ENCODE peak calls at places on chromosome 4, in seven cellular contexts. O is lung, U is choroid plexus epithelial cell, I is epithelial cell of esophagus, W is adipocyte, L is testis, P is PC-3. B is an unnamed sample.

GRCh38 chr4:168632246-168632832 is 135.5 kb downstream of the PALLD start:
- DNase-seq in U (no peak), P (peak; percentile 43), I (no peak), L (no peak), O (no peak), W (peak; percentile 61), B (no peak)

GRCh38 chr4:56112377-56112776 is 163.6 kb downstream of the CEP135 start:
- DNase-seq in I (no peak), O (no peak), P (no peak), W (no peak), U (no peak), L (no peak), B (no peak)

GRCh38 chr4:188107931-188108843 is 1.2 kb downstream of the TRIML2 start:
- DNase-seq in I (peak; percentile 87), P (peak; percentile 21), W (peak; percentile 59), L (no peak), U (peak; percentile 12), O (no peak), B (no peak)

GRCh38 chr4:158811216-158811540 is 42.4 kb downstream of the FNIP2 start:
- DNase-seq in O (no peak), L (no peak), P (no peak), I (no peak), W (no peak), U (no peak), B (no peak)

GRCh38 chr4:163121689-163122088 is 45.0 kb downstream of the NAF1 start:
- DNase-seq in W (peak; percentile 40), P (no peak), O (no peak), I (peak; percentile 30), U (peak; percentile 62), L (no peak), B (peak; percentile 20)

GRCh38 chr4:148436512-148436911 is 5.7 kb downstream of the NR3C2 start:
- DNase-seq in W (no peak), I (no peak), U (no peak), P (no peak), L (no peak), O (no peak), B (no peak)

GRCh38 chr4:40240040-40240653 is 43.3 kb downstream of the RHOH start:
- DNase-seq in P (peak; percentile 29), L (no peak), I (no peak), U (no peak), W (no peak), O (no peak), B (no peak)

GRCh38 chr4:130608121-130608520 is 1512.2 kb downstream of the C4orf33 start:
- DNase-seq in O (no peak), U (no peak), I (no peak), W (no peak), L (no peak), P (no peak), B (no peak)

GRCh38 chr4:173883821-173884220 is 353.8 kb upstream of the HAND2 start:
- DNase-seq in O (no peak), I (no peak), U (no peak), W (peak; percentile 46), P (no peak), L (no peak), B (no peak)

GRCh38 chr4:989722-990471 is 3.1 kb downstream of the IDUA start:
- DNase-seq in U (no peak), W (no peak), L (no peak), O (no peak), P (no peak), I (no peak), B (no peak)

GRCh38 chr4:66929748-66930147 is 615.6 kb downstream of the CENPC start:
- DNase-seq in P (no peak), W (no peak), I (no peak), O (no peak), U (no peak), L (no peak), B (no peak)

GRCh38 chr4:156976147-156976546 is 4.5 kb upstream of the PDGFC start:
- DNase-seq in O (no peak), U (peak; percentile 93), P (peak; percentile 53), W (peak; percentile 79), I (peak; percentile 50), L (no peak), B (peak; percentile 86)

GRCh38 chr4:138522366-138522765 is 280.2 kb upstream of the SLC7A11 start:
- DNase-seq in P (peak; percentile 61), L (no peak), I (peak; percentile 58), O (no peak), U (peak; percentile 71), W (peak; percentile 50), B (peak; percentile 51)

GRCh38 chr4:40020221-40020620 is 36.4 kb upstream of the N4BP2 start:
- DNase-seq in P (no peak), U (no peak), I (no peak), W (no peak), O (no peak), L (no peak), B (no peak)

GRCh38 chr4:74096265-74096980 is 2.6 kb downstream of the CXCL2 start:
- DNase-seq in P (no peak), O (no peak), L (no peak), I (no peak), U (peak; percentile 54), W (no peak), B (peak; percentile 83)
- H3K4me3 ChIP-seq in P (no peak overlapping the region), O (no peak overlapping the region), L (no peak overlapping the region), I (no peak overlapping the region), U (no peak overlapping the region), W (no peak overlapping the region), B (peak overlapping the region; percentile 81)

GRCh38 chr4:133594246-133595207 is 445.4 kb downstream of the PCDH10 start:
- DNase-seq in O (no peak), L (no peak), U (peak; percentile 73), W (peak; percentile 89), I (peak; percentile 80), P (peak; percentile 7), B (peak; percentile 72)
- H3K4me3 ChIP-seq in O (no peak overlapping the region), L (no peak overlapping the region), U (no peak overlapping the region), W (no peak overlapping the region), I (no peak overlapping the region), P (no peak overlapping the region), B (no peak overlapping the region)

GRCh38 chr4:25654971-25655963 is at the start of gene SLC34A2:
- DNase-seq in U (no peak), I (peak; percentile 64), P (no peak), W (no peak), O (peak; percentile 87), L (peak; percentile 18), B (no peak)
- H3K4me3 ChIP-seq in U (no peak within 1 kb of the TSS), I (peak within 1 kb of the TSS; percentile 11), P (no peak within 1 kb of the TSS), W (no peak within 1 kb of the TSS), O (peak within 1 kb of the TSS; percentile 43), L (peak within 1 kb of the TSS; percentile 40), B (no peak within 1 kb of the TSS)

GRCh38 chr4:20253799-20254409 is 2.2 kb downstream of the SLIT2 start:
- DNase-seq in W (peak; percentile 66), U (peak; percentile 33), O (no peak), I (peak; percentile 15), L (peak; percentile 19), P (peak; percentile 27), B (peak; percentile 46)

GRCh38 chr4:20255251-20255586 is 3.5 kb downstream of the SLIT2 start:
- DNase-seq in U (no peak), O (no peak), P (no peak), L (no peak), W (no peak), I (no peak), B (no peak)

GRCh38 chr4:20255823-20256222 is 4.1 kb downstream of the SLIT2 start:
- DNase-seq in U (peak; percentile 26), L (no peak), I (no peak), O (no peak), W (peak; percentile 46), P (no peak), B (no peak)

GRCh38 chr4:20253272-20253798 is 1.6 kb downstream of the SLIT2 start:
- DNase-seq in P (no peak), O (no peak), W (no peak), L (peak; percentile 19), I (no peak), U (peak; percentile 29), B (no peak)

DNA sequence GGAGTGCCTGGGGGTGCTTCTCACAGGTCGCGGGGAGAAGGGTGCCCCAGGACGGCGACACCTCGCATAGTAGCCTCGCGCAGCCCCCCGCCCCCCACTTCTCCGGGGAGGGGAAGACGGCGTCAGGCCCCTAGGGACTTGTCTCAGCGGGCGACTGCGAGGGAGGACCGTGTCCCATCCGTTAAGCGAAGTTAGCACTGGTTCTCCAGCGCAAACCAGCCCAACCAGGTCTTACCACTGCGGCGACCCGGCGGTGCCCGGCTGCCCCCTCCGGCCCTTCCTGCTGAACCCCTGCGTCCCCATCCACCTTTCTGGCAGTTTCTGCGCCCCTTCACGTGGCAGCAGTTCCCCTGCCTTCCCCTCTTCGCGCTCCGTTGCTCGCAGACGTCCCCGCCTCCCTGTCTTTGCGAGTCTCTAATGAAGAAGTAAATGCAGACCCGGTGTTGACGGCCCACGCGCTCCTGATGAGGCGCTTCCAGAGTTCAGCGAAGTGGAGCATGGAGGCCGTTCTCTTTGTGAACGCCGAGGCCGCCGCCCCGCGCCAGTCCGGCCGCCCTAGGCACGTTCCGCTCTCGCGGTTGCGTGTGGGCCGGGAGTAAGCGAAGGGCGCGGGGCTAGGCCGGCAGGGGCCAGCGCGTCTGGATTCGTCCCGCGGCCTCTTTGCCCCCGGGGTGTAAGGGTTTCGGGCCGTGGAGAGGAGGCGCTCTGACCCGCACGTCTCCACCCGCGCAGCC is 3.0 kb downstream of the SLIT2 start:
- DNase-seq in I (peak; percentile 23), U (peak; percentile 53), L (peak; percentile 33), W (peak; percentile 76), P (no peak), O (no peak), B (peak; percentile 61)
- H3K4me3 ChIP-seq in I (peak overlapping the region; percentile 56), U (peak overlapping the region; percentile 73), L (peak overlapping the region; percentile 66), W (peak overlapping the region; percentile 90), P (peak overlapping the region; percentile 96), O (peak overlapping the region; percentile 48), B (peak overlapping the region; percentile 80)

DNA sequence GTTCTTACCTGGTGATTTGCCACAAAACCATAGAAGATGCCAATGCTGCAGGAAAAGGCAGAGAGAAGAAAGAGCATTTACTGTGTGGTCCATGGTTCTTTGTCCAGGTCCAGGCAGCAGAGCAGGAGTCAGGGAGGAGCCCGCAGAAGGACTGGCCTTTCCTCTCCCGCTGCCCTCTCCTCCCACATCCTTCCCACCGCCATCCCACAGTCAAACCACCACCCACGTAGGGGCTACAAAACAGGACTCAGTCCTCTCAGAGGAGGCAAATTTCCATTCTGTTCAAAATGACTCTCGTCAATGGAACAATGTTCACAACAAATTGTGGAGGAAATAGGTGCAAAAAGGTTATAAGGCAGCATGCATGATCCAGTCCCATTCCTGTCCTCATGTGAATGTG is 58.6 kb downstream of the PROM1 start:
- DNase-seq in U (no peak), P (no peak), L (no peak), O (no peak), W (no peak), I (no peak), B (no peak)
- H3K4me3 ChIP-seq in U (no peak overlapping the region), P (no peak overlapping the region), L (no peak overlapping the region), O (no peak overlapping the region), W (no peak overlapping the region), I (no peak overlapping the region), B (no peak overlapping the region)

GRCh38 chr4:165828928-165829327 is 44.1 kb upstream of the TLL1 start:
- DNase-seq in U (peak; percentile 12), O (no peak), L (no peak), P (no peak), W (no peak), I (peak; percentile 87), B (peak; percentile 11)
- H3K4me3 ChIP-seq in U (no peak overlapping the region), O (no peak overlapping the region), L (no peak overlapping the region), P (no peak overlapping the region), W (no peak overlapping the region), I (no peak overlapping the region), B (no peak overlapping the region)

DNA sequence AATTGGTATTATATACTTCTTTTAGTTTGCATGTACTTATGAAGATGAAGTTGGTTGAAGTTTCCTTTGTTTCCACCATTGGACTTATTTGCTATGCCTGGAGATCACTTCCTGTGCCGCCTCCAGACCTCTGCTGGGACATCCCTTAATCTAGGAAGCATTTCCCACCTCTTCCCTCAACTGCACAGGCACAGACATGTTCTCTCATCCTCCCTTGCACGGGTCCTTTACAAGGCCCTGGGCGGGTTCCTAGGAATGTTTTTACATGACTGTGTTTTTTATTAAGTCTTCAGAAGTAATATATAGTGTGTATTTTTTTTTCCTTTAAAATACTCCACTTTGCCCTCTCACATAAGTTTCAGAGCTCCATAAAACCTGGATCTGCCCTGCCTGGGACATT is 51.0 kb downstream of the TMEM131L start:
- DNase-seq in L (no peak), U (no peak), W (no peak), P (no peak), I (peak; percentile 69), O (no peak), B (no peak)
- H3K4me3 ChIP-seq in L (no peak overlapping the region), U (no peak overlapping the region), W (no peak overlapping the region), P (no peak overlapping the region), I (no peak overlapping the region), O (no peak overlapping the region), B (no peak overlapping the region)